ENCODE peak calls at places on chromosomes 4 and X, in four cellular contexts. One of them, this sample, is unnamed.
A peak's percentile ranks its signal among the peaks of the same experiment; 100 is the strongest.

GRCh38 chrX:72634321-72634720 is 61.7 kb upstream of the HDAC8 start:
- DNase-seq in glutamatergic neuron: no peak
- DNase-seq in GM13977: no peak
- DNase-seq in MCF 10A: no peak
- DNase-seq in this sample: no peak

GRCh38 chrX:40470830-40471429 is 109.8 kb upstream of the ATP6AP2 start:
- DNase-seq in glutamatergic neuron: no peak
- DNase-seq in MCF 10A: peak; percentile 16
- DNase-seq in GM13977: no peak
- DNase-seq in this sample: no peak

GRCh38 chr4:42637104-42637503 is 19.8 kb downstream of the ATP8A1 start:
- DNase-seq in glutamatergic neuron: no peak
- DNase-seq in MCF 10A: no peak
- DNase-seq in GM13977: no peak
- DNase-seq in this sample: no peak

GRCh38 chr4:176259330-176260090 is 9.5 kb downstream of the ASB5 start:
- DNase-seq in glutamatergic neuron: no peak
- DNase-seq in GM13977: no peak
- DNase-seq in MCF 10A: peak; percentile 51
- DNase-seq in this sample: peak; percentile 52

GRCh38 chrX:138128025-138128671 is 562.2 kb downstream of the ZIC3 start:
- DNase-seq in MCF 10A: peak; percentile 49
- DNase-seq in GM13977: peak; percentile 21
- DNase-seq in glutamatergic neuron: no peak
- DNase-seq in this sample: peak; percentile 23

GRCh38 chrX:79259073-79259689 is 108.0 kb downstream of the ITM2A start:
- DNase-seq in glutamatergic neuron: no peak
- DNase-seq in GM13977: peak; percentile 20
- DNase-seq in MCF 10A: no peak
- DNase-seq in this sample: no peak

GRCh38 chr4:126778348-126778747 is 854.4 kb upstream of the INTU start:
- DNase-seq in glutamatergic neuron: no peak
- DNase-seq in GM13977: no peak
- DNase-seq in MCF 10A: peak; percentile 52
- DNase-seq in this sample: peak; percentile 84

GRCh38 chrX:31112226-31112999 is 40.6 kb upstream of the FTHL17 start:
- DNase-seq in MCF 10A: no peak
- DNase-seq in glutamatergic neuron: no peak
- DNase-seq in GM13977: no peak
- DNase-seq in this sample: peak; percentile 15

GRCh38 chr4:20603671-20604313 is 96.5 kb upstream of the PACRGL start:
- DNase-seq in GM13977: no peak
- DNase-seq in MCF 10A: peak; percentile 85
- DNase-seq in glutamatergic neuron: no peak
- DNase-seq in this sample: peak; percentile 92

GRCh38 chrX:115988825-115989224 is 181.7 kb upstream of the AGTR2 start:
- DNase-seq in GM13977: peak; percentile 15
- DNase-seq in glutamatergic neuron: no peak
- DNase-seq in MCF 10A: no peak
- DNase-seq in this sample: no peak

GRCh38 chr4:133320576-133321170 is 171.6 kb downstream of the PCDH10 start:
- DNase-seq in glutamatergic neuron: no peak
- DNase-seq in MCF 10A: peak; percentile 51
- DNase-seq in GM13977: peak; percentile 25
- DNase-seq in this sample: peak; percentile 15
- TF ChIP-seq CTCF in glutamatergic neuron: peak; percentile 81
- TF ChIP-seq CTCF in MCF 10A: peak; percentile 47
- TF ChIP-seq CTCF in GM13977: peak; percentile 66
- TF ChIP-seq CTCF in this sample: peak; percentile 35

GRCh38 chrX:51894697-51895336 is 1.4 kb downstream of the MAGED1 start:
- DNase-seq in glutamatergic neuron: peak; percentile 49
- DNase-seq in MCF 10A: no peak
- DNase-seq in GM13977: peak; percentile 31
- DNase-seq in this sample: no peak
- TF ChIP-seq CTCF in glutamatergic neuron: no peak
- TF ChIP-seq CTCF in MCF 10A: no peak
- TF ChIP-seq CTCF in GM13977: no peak
- TF ChIP-seq CTCF in this sample: peak; percentile 1

DNA sequence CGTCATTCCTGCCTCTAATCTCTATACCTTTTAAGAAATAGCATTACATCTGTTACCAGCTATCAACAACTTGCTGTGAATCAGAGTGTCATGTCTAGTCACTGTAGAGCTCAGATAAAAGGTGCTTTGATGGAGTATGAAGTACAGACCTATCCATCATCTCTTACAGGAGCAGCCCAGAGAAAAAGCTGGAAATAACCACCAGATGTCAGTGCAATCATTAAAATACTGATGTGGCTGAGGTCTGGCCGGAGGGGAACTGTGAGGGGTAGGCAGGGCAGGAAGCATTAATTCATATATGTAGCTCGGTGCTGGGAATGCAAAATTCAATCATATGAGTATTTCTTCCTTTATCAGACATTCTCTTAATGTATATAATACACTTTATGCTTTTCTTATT is 100.6 kb downstream of the AKAP4 start:
- DNase-seq in glutamatergic neuron: peak; percentile 8
- DNase-seq in MCF 10A: peak; percentile 8
- DNase-seq in GM13977: no peak
- DNase-seq in this sample: peak; percentile 9
- TF ChIP-seq CTCF in glutamatergic neuron: no peak
- TF ChIP-seq CTCF in MCF 10A: peak; percentile 13
- TF ChIP-seq CTCF in GM13977: peak; percentile 44
- TF ChIP-seq CTCF in this sample: peak; percentile 15

GRCh38 chrX:45783002-45783401 is 582.3 kb upstream of the DIPK2B start:
- DNase-seq in GM13977: no peak
- DNase-seq in MCF 10A: no peak
- DNase-seq in glutamatergic neuron: no peak
- DNase-seq in this sample: no peak

GRCh38 chrX:45778621-45779020 is 577.9 kb upstream of the DIPK2B start:
- DNase-seq in MCF 10A: no peak
- DNase-seq in GM13977: no peak
- DNase-seq in glutamatergic neuron: no peak
- DNase-seq in this sample: no peak

GRCh38 chrX:45784590-45784989 is 583.9 kb upstream of the DIPK2B start:
- DNase-seq in glutamatergic neuron: no peak
- DNase-seq in MCF 10A: no peak
- DNase-seq in GM13977: no peak
- DNase-seq in this sample: no peak

GRCh38 chrX:45781901-45782553 is 581.4 kb upstream of the DIPK2B start:
- DNase-seq in GM13977: no peak
- DNase-seq in MCF 10A: peak; percentile 71
- DNase-seq in glutamatergic neuron: no peak
- DNase-seq in this sample: peak; percentile 78
- TF ChIP-seq CTCF in GM13977: no peak
- TF ChIP-seq CTCF in MCF 10A: peak; percentile 16
- TF ChIP-seq CTCF in glutamatergic neuron: no peak
- TF ChIP-seq CTCF in this sample: peak; percentile 13

DNA sequence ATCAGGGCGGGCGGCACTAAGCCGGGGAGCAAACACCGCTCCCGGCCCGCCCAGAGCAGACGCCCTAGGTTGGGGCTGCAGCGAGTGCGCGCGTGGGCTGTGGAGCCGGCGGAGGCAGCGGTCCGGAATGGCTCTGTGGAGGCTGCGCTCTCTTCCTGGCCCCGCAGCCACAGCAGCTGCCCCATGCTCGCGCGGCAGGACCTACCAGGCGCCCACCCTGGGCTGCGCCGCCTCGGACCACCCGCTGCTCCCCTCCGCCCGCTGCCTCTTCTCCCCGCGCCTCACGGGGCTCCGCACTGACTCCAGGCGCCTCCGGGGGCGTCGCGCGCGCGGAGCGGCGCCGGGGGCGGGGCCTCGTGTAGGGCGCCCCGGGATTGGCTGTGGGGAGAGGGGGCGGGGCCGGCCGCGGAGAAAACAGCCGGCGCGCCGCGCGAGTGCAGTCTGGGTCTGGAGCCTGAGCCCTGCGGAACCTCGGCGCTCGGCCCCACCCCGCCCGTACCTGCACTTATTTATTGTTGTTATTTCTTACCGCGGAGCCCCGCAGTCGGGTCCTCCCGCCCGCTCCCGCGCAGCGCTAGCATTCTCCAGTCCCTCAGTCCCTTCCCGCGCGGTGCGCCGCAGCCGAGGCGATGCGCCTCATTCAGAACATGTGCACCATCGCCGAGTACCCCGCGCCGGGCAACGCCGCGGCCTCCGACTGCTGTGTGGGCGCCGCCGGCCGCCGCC is at the start of gene RASL11B:
- DNase-seq in GM13977: peak; percentile 98
- DNase-seq in glutamatergic neuron: peak; percentile 92
- DNase-seq in MCF 10A: peak; percentile 80
- DNase-seq in this sample: peak; percentile 38
- TF ChIP-seq CTCF in GM13977: peak; percentile 11
- TF ChIP-seq CTCF in glutamatergic neuron: peak; percentile 14
- TF ChIP-seq CTCF in MCF 10A: no peak
- TF ChIP-seq CTCF in this sample: no peak

GRCh38 chr4:159016527-159017137 is 86.2 kb upstream of the RAPGEF2 start:
- DNase-seq in GM13977: peak; percentile 53
- DNase-seq in glutamatergic neuron: peak; percentile 41
- DNase-seq in MCF 10A: no peak
- DNase-seq in this sample: no peak
- TF ChIP-seq CTCF in GM13977: peak; percentile 63
- TF ChIP-seq CTCF in glutamatergic neuron: no peak
- TF ChIP-seq CTCF in MCF 10A: no peak
- TF ChIP-seq CTCF in this sample: no peak

This sample was measured in bronchial epithelial cell.